ENCODE peak calls at places on chromosomes 6 and 20, in seven cellular contexts. K, L, P, J, M, T and Q are unnamed samples.

GRCh38 chr20:32037929-32038328 is 14.1 kb upstream of the HCK start:
- DNase-seq in K (no peak), L (peak; percentile 48), P (no peak), J (no peak), M (peak; percentile 45), T (no peak), Q (no peak)

GRCh38 chr6:56399250-56399671 is 151.9 kb upstream of the COL21A1 start:
- DNase-seq in K (no peak), L (no peak), P (no peak), J (no peak), M (peak; percentile 31), T (no peak), Q (no peak)

GRCh38 chr20:63911171-63911570 is 16.2 kb downstream of the DNAJC5 start:
- DNase-seq in K (no peak), L (peak; percentile 93), P (no peak), J (no peak), M (peak; percentile 31), T (peak; percentile 12), Q (no peak)

GRCh38 chr6:71139249-71139648 is 149.4 kb upstream of the OGFRL1 start:
- DNase-seq in K (no peak), L (peak; percentile 49), P (no peak), J (no peak), M (no peak), T (no peak), Q (no peak)

GRCh38 chr6:11750682-11751081 is 27.9 kb downstream of the ADTRP start:
- DNase-seq in K (no peak), L (no peak), P (no peak), J (no peak), M (no peak), T (no peak), Q (no peak)

GRCh38 chr20:54093423-54094267 is 23.3 kb upstream of the BCAS1 start:
- DNase-seq in K (no peak), L (no peak), P (no peak), J (no peak), M (no peak), T (no peak), Q (no peak)

GRCh38 chr6:134722429-134722828 is 227.5 kb downstream of the ALDH8A1 start:
- DNase-seq in K (no peak), L (no peak), P (no peak), J (no peak), M (no peak), T (no peak), Q (no peak)

GRCh38 chr6:85049282-85049681 is 284.9 kb upstream of the TBX18 start:
- DNase-seq in K (no peak), L (peak; percentile 21), P (no peak), J (no peak), M (peak; percentile 18), T (no peak), Q (no peak)

GRCh38 chr20:48912065-48912464 is 9.4 kb upstream of the ARFGEF2 start:
- DNase-seq in K (peak; percentile 90), L (no peak), P (no peak), J (no peak), M (no peak), T (no peak), Q (no peak)

GRCh38 chr6:148223424-148223842 is 119.2 kb upstream of the SASH1 start:
- DNase-seq in K (no peak), L (peak; percentile 76), P (no peak), J (no peak), M (peak; percentile 11), T (no peak), Q (no peak)

GRCh38 chr20:55333798-55334197 is 671.5 kb downstream of the CBLN4 start:
- DNase-seq in K (no peak), L (no peak), P (no peak), J (no peak), M (no peak), T (no peak), Q (no peak)

GRCh38 chr6:27777126-27777525 is 135.1 kb downstream of the OR2B2 start:
- DNase-seq in K (no peak), L (no peak), P (no peak), J (no peak), M (no peak), T (no peak), Q (no peak)

GRCh38 chr6:129849456-129849855 is 11.7 kb downstream of the TMEM244 start:
- DNase-seq in K (no peak), L (peak; percentile 94), P (no peak), J (no peak), M (peak; percentile 76), T (peak; percentile 60), Q (no peak)

GRCh38 chr6:135993321-135993720 is 141.8 kb downstream of the PDE7B start:
- DNase-seq in K (no peak), L (no peak), P (no peak), J (no peak), M (no peak), T (no peak), Q (no peak)

GRCh38 chr20:45547206-45547770 is at the start of gene EPPIN:
- DNase-seq in K (no peak), L (no peak), P (no peak), J (no peak), M (no peak), T (no peak), Q (no peak)

GRCh38 chr6:65221153-65221552 is 485.9 kb downstream of the EYS start:
- DNase-seq in K (no peak), L (no peak), P (no peak), J (no peak), M (no peak), T (no peak), Q (no peak)

GRCh38 chr6:80771941-80772340 is 665.5 kb downstream of the BCKDHB start:
- DNase-seq in K (peak; percentile 21), L (peak; percentile 20), P (peak; percentile 49), J (no peak), M (peak; percentile 34), T (no peak), Q (no peak)

GRCh38 chr20:44690781-44691423 is 24.3 kb upstream of the CCN5 start:
- DNase-seq in K (no peak), L (no peak), P (no peak), J (no peak), M (peak; percentile 76), T (no peak), Q (no peak)

GRCh38 chr6:119535332-119535731 is 185.8 kb upstream of the MAN1A1 start:
- DNase-seq in K (no peak), L (no peak), P (no peak), J (no peak), M (no peak), T (no peak), Q (no peak)

GRCh38 chr6:98547151-98547550 is 287.2 kb upstream of the POU3F2 start:
- DNase-seq in K (no peak), L (no peak), P (no peak), J (no peak), M (no peak), T (no peak), Q (no peak)

GRCh38 chr6:145964948-145965366 is 799 bp upstream of the SHPRH start:
- DNase-seq in K (no peak), L (no peak), P (no peak), J (no peak), M (no peak), T (no peak), Q (no peak)

GRCh38 chr6:128271527-128271926 is 248.9 kb downstream of the PTPRK start:
- DNase-seq in K (no peak), L (no peak), P (no peak), J (no peak), M (peak; percentile 33), T (no peak), Q (no peak)

GRCh38 chr6:55953384-55953783 is 78.0 kb upstream of the BMP5 start:
- DNase-seq in K (no peak), L (peak; percentile 69), P (no peak), J (no peak), M (peak; percentile 78), T (peak; percentile 15), Q (no peak)

GRCh38 chr6:56995347-56995746 is 40.4 kb downstream of the BEND6 start:
- DNase-seq in K (peak; percentile 14), L (no peak), P (no peak), J (no peak), M (no peak), T (peak; percentile 19), Q (no peak)

DNA sequence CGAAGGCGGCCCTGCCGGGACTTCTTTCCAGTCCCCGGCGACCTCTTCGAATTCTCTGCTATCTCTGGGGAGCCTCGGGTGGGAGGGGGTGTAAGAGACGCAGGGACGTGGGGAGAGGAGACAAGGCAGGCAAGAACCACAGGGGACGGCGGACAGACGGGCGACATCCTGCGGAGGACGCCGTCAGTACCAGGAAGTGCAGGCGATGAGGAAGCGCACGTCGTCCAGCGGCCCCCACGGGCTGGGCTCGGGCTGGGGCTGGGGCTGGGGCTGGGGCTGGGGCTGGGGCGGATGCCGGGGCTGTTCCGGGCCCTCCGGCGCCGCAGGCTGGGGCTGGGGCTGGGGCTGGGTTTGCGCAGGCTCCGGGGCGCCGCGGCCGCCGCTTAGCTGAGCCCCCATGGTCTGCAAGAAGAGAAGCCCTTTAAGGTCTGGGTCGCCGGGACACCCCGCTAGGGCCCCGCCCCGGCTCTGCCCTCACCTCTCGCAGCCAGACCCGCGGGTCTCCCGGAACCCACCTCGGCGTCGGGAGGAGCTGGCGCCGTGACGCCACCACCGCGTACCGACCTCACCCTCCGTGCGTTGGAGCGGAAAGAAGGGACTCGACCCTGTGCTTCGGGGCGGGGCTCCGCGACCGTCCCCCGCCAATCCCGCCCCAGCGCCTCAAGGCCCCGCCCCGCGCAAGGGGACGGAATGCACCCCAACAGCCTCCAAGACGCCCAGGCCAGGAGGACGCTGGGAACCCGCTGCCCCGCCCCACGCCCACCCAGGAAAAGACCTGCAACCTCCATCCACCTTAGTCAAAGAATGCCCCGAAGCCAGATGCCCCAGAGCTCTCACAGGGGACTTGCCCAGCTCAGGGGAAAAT is at the start of gene MMP24OS:
- DNase-seq in K (peak; percentile 87), L (peak; percentile 73), P (peak; percentile 87), J (peak; percentile 97), M (peak; percentile 92), T (peak; percentile 66), Q (peak; percentile 81)
- TF ChIP-seq CTCF in K (peak; percentile 32), L (peak; percentile 43), P (no peak), J (peak; percentile 24), M (peak; percentile 13), T (peak; percentile 22), Q (no peak)

GRCh38 chr6:140168365-140168764 is 793.9 kb upstream of the CITED2 start:
- DNase-seq in K (no peak), L (no peak), P (no peak), J (no peak), M (no peak), T (no peak), Q (no peak)
- TF ChIP-seq CTCF in K (no peak), L (no peak), P (no peak), J (no peak), M (no peak), T (no peak), Q (no peak)

DNA sequence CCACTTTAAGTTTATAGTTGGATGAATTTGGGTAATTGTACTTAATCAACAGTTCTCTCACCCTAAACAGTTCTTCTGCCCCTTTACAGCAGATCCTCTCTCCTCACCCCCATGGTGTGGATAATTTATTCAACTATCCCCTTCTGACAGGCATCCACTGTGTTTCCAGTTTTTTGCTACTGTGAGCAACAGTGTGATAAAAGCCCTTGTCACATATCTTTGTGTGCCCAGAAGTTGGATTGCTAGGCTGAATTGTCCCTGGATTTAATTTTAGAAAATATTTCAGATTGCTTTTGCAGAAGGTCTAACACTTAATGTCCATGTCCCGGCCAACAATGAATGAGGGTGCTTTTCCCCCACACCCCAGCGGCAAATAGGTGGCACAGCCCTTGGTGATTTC is 30.5 kb upstream of the SCUBE3 start:
- DNase-seq in K (no peak), L (no peak), P (no peak), J (no peak), M (no peak), T (no peak), Q (no peak)
- TF ChIP-seq CTCF in K (no peak), L (no peak), P (no peak), J (no peak), M (no peak), T (no peak), Q (no peak)

GRCh38 chr6:20182926-20183521 is 29.2 kb downstream of the MBOAT1 start:
- DNase-seq in K (no peak), L (peak; percentile 83), P (no peak), J (no peak), M (no peak), T (no peak), Q (no peak)
- TF ChIP-seq CTCF in K (no peak), L (peak; percentile 14), P (no peak), J (no peak), M (no peak), T (peak; percentile 26), Q (no peak)